ENCODE peak calls at places on chromosome 7, in four cellular contexts. R is NCI-H1417, Z is NCI-H226, K is endothelial cell. A is an unnamed sample.

GRCh38 chr7:32905175-32905662 is 13.7 kb upstream of the KBTBD2 start:
- DNase-seq in Z (peak; percentile 18), R (no peak), K (peak; percentile 60), A (peak; percentile 64)

GRCh38 chr7:26369519-26370385 is 78.1 kb downstream of the SNX10 start:
- DNase-seq in R (peak; percentile 68), Z (peak; percentile 44), K (peak; percentile 53), A (peak; percentile 70)

GRCh38 chr7:147658392-147658791 is 932.2 kb upstream of the C7orf33 start:
- DNase-seq in K (no peak), Z (no peak), R (no peak), A (no peak)

GRCh38 chr7:137508437-137509175 is 165.1 kb upstream of the PTN start:
- DNase-seq in R (no peak), K (no peak), Z (peak; percentile 88), A (no peak)

GRCh38 chr7:7209412-7210050 is 27.2 kb downstream of the C1GALT1 start:
- DNase-seq in R (no peak), K (no peak), Z (peak; percentile 1), A (no peak)

GRCh38 chr7:5436003-5436678 is 12.5 kb upstream of the TNRC18 start:
- DNase-seq in Z (no peak), K (no peak), R (no peak), A (peak; percentile 33)

GRCh38 chr7:66452165-66452564 is 176.5 kb upstream of the KCTD7 start:
- DNase-seq in Z (no peak), K (no peak), R (no peak), A (peak; percentile 5)

GRCh38 chr7:234041-234711 is 41.8 kb downstream of the FAM20C start:
- DNase-seq in Z (no peak), K (no peak), R (no peak), A (no peak)

GRCh38 chr7:30920584-30921539 is 9.2 kb downstream of the AQP1 start:
- DNase-seq in K (no peak), Z (peak; percentile 56), R (no peak), A (no peak)

GRCh38 chr7:26143298-26144044 is 8.5 kb upstream of the NFE2L3 start:
- DNase-seq in Z (peak; percentile 77), R (no peak), K (no peak), A (no peak)

GRCh38 chr7:15753834-15754600 is 67.5 kb upstream of the MEOX2 start:
- DNase-seq in Z (peak; percentile 79), K (no peak), R (no peak), A (no peak)

GRCh38 chr7:89094269-89094668 is 298.7 kb upstream of the TEX47 start:
- DNase-seq in Z (no peak), K (no peak), R (no peak), A (no peak)

GRCh38 chr7:80829527-80829926 is 89.3 kb downstream of the SEMA3C start:
- DNase-seq in Z (no peak), R (no peak), K (no peak), A (no peak)

GRCh38 chr7:45389073-45389872 is 184.9 kb upstream of the ADCY1 start:
- DNase-seq in K (no peak), R (no peak), Z (no peak), A (no peak)

GRCh38 chr7:144401490-144401889 is 2.0 kb downstream of the NOBOX start:
- DNase-seq in K (no peak), R (no peak), Z (no peak), A (no peak)

GRCh38 chr7:2527505-2528464 is 8.2 kb downstream of the LFNG start:
- DNase-seq in K (no peak), R (peak; percentile 90), Z (peak; percentile 82), A (peak; percentile 40)

GRCh38 chr7:100675581-100676350 is 2.2 kb downstream of the GNB2 start:
- DNase-seq in Z (peak; percentile 65), K (peak; percentile 57), R (peak; percentile 89), A (peak; percentile 88)

A was measured in RPMI8226.